ENCODE peak calls at places on chromosomes 7 and 10, in five cellular contexts. T, Y, U, X and M are unnamed samples.

GRCh38 chr7:114818501-114818900 is 103.4 kb upstream of the MDFIC start:
- DNase-seq in T (no peak), Y (no peak), U (no peak), X (no peak), M (no peak)

GRCh38 chr10:68517188-68517587 is 10.1 kb downstream of the SLC25A16 start:
- DNase-seq in T (no peak), Y (no peak), U (no peak), X (no peak), M (no peak)

GRCh38 chr7:88111136-88111748 is 108.6 kb downstream of the SRI start:
- DNase-seq in T (no peak), Y (no peak), U (peak; percentile 48), X (peak; percentile 21), M (no peak)

GRCh38 chr7:149422065-149422913 is 38.6 kb downstream of the ZNF777 start:
- DNase-seq in T (peak; percentile 17), Y (no peak), U (peak; percentile 81), X (peak; percentile 84), M (no peak)

GRCh38 chr7:142807855-142808460 is 37.2 kb downstream of the PRSS2 start:
- DNase-seq in T (no peak), Y (no peak), U (no peak), X (no peak), M (no peak)

GRCh38 chr7:43758861-43759683 is 592 bp downstream of the BLVRA start:
- DNase-seq in T (no peak), Y (peak; percentile 66), U (no peak), X (peak; percentile 67), M (no peak)

GRCh38 chr7:132065193-132065972 is 509.0 kb upstream of the PODXL start:
- DNase-seq in T (peak; percentile 90), Y (no peak), U (no peak), X (no peak), M (no peak)

GRCh38 chr10:62545667-62546066 is 171.5 kb downstream of the ZNF365 start:
- DNase-seq in T (no peak), Y (no peak), U (no peak), X (no peak), M (no peak)